ENCODE peak calls at places on chromosome 6, in ten cellular contexts. B is fibroblast of lung, N is tibial artery, Q is RWPE2, X is MM.1S, F is IMR-90, Z is ovary, H is heart right ventricle, K is body of pancreas, G is thoracic aorta. L is an unnamed sample.

GRCh38 chr6:90375681-90376439 is 79.2 kb upstream of the BACH2 start:
- DNase-seq in H (no peak), N (no peak), B (peak; percentile 85), X (no peak), Q (no peak), F (peak; percentile 87), Z (no peak), G (no peak), K (no peak), L (no peak)

GRCh38 chr6:42627674-42628073 is 63.8 kb downstream of the UBR2 start:
- DNase-seq in N (no peak), X (no peak), Z (no peak), F (no peak), H (no peak), B (no peak), Q (no peak), G (no peak), K (no peak), L (no peak)

GRCh38 chr6:20919677-20920385 is 385.6 kb downstream of the CDKAL1 start:
- DNase-seq in B (peak; percentile 58), H (no peak), F (peak; percentile 67), Q (no peak), G (no peak), N (no peak), K (no peak), X (no peak), Z (no peak), L (no peak)

GRCh38 chr6:125798734-125799510 is 8.2 kb downstream of the NCOA7 start:
- DNase-seq in N (no peak), X (peak; percentile 32), K (no peak), H (no peak), G (no peak), Q (no peak), B (no peak), F (no peak), Z (no peak), L (no peak)

GRCh38 chr6:138250513-138251247 is 32.4 kb upstream of the PBOV1 start:
- DNase-seq in N (peak; percentile 53), B (peak; percentile 15), Q (peak; percentile 60), F (peak; percentile 5), G (peak; percentile 36), K (peak; percentile 95), H (no peak), Z (peak; percentile 71), X (no peak), L (no peak)

GRCh38 chr6:23027281-23027680 is 457.9 kb downstream of the HDGFL1 start:
- DNase-seq in Z (no peak), B (no peak), N (no peak), H (no peak), Q (no peak), X (no peak), G (no peak), F (no peak), K (no peak), L (no peak)

GRCh38 chr6:14055541-14055940 is 62.0 kb upstream of the CD83 start:
- DNase-seq in H (no peak), X (no peak), B (no peak), N (no peak), G (no peak), Q (no peak), K (no peak), Z (no peak), F (no peak), L (no peak)

GRCh38 chr6:137802408-137803182 is 64.5 kb upstream of the TNFAIP3 start:
- DNase-seq in X (no peak), H (no peak), K (no peak), F (no peak), Q (no peak), B (no peak), Z (no peak), N (no peak), G (no peak), L (no peak)

GRCh38 chr6:44940367-44940766 is 387.8 kb upstream of the RUNX2 start:
- DNase-seq in X (no peak), Z (no peak), K (no peak), B (no peak), G (no peak), F (no peak), H (no peak), Q (no peak), N (no peak), L (no peak)

GRCh38 chr6:44943541-44943940 is 384.6 kb upstream of the RUNX2 start:
- DNase-seq in N (no peak), F (no peak), G (no peak), Q (no peak), Z (no peak), H (no peak), K (no peak), X (no peak), B (no peak), L (no peak)

GRCh38 chr6:44942201-44942600 is 385.9 kb upstream of the RUNX2 start:
- DNase-seq in K (no peak), G (no peak), N (no peak), Q (no peak), B (no peak), Z (no peak), H (no peak), F (no peak), X (no peak), L (no peak)
- H3K4me3 ChIP-seq in K (no peak overlapping the region), G (no peak overlapping the region), N (no peak overlapping the region), Q (no peak overlapping the region), B (no peak overlapping the region), Z (no peak overlapping the region), H (no peak overlapping the region), F (no peak overlapping the region), X (no peak overlapping the region), L (no peak overlapping the region)

GRCh38 chr6:16767765-16768514 is 6.7 kb upstream of the ATXN1 start:
- DNase-seq in Q (no peak), X (no peak), B (no peak), G (no peak), K (no peak), Z (no peak), N (no peak), H (no peak), F (no peak), L (no peak)

GRCh38 chr6:16769986-16770376 is 8.7 kb upstream of the ATXN1 start:
- DNase-seq in N (no peak), X (no peak), G (no peak), B (peak; percentile 89), Q (no peak), Z (no peak), K (no peak), F (peak; percentile 90), H (no peak), L (no peak)

GRCh38 chr6:16766836-16767745 is 5.8 kb upstream of the ATXN1 start:
- DNase-seq in F (peak; percentile 63), N (no peak), B (no peak), Q (no peak), H (no peak), X (no peak), G (no peak), K (no peak), Z (no peak), L (no peak)

GRCh38 chr6:16770701-16771569 is 9.7 kb upstream of the ATXN1 start:
- DNase-seq in X (peak; percentile 78), Q (no peak), Z (peak; percentile 65), N (peak; percentile 75), K (peak; percentile 84), H (peak; percentile 83), G (peak; percentile 20), F (peak; percentile 60), B (peak; percentile 83), L (peak; percentile 71)

GRCh38 chr6:16769131-16769985 is 8.1 kb upstream of the ATXN1 start:
- DNase-seq in N (peak; percentile 53), Z (no peak), F (peak; percentile 61), H (no peak), K (peak; percentile 45), X (no peak), G (peak; percentile 65), B (peak; percentile 84), Q (peak; percentile 92), L (peak; percentile 56)
- H3K27ac ChIP-seq in N (peak overlapping the region; percentile 45), Z (no peak overlapping the region), F (peak overlapping the region; percentile 94), H (no peak overlapping the region), K (peak overlapping the region; percentile 1), X (no peak overlapping the region), G (peak overlapping the region; percentile 56), B (peak overlapping the region; percentile 87), Q (peak overlapping the region; percentile 91), L (peak overlapping the region; percentile 15)

GRCh38 chr6:36339156-36339555 is 2.5 kb upstream of the BNIP5 start:
- DNase-seq in G (no peak), K (no peak), X (no peak), N (no peak), Q (no peak), Z (no peak), F (no peak), B (no peak), H (no peak), L (no peak)

GRCh38 chr6:36336779-36337194 is at the start of gene BNIP5:
- DNase-seq in G (no peak), N (no peak), B (no peak), Q (no peak), F (no peak), H (no peak), X (peak; percentile 40), K (no peak), Z (no peak), L (no peak)

GRCh38 chr6:36335465-36336209 is 1.1 kb downstream of the BNIP5 start:
- DNase-seq in H (no peak), B (no peak), N (peak; percentile 3), Q (no peak), K (no peak), F (no peak), G (no peak), Z (no peak), X (no peak), L (no peak)

GRCh38 chr6:36336210-36336588 is 489 bp downstream of the BNIP5 start:
- DNase-seq in G (no peak), F (no peak), Q (no peak), Z (no peak), H (no peak), K (no peak), N (no peak), X (no peak), B (no peak), L (no peak)

GRCh38 chr6:36337814-36338213 is 1.1 kb upstream of the BNIP5 start:
- DNase-seq in Q (no peak), K (no peak), X (no peak), F (no peak), N (no peak), Z (no peak), B (no peak), G (no peak), H (no peak), L (no peak)
- H3K4me1 ChIP-seq in Q (no peaks in the 10 kb centered on the region), K (peaks cover 40% of the 10 kb centered on the region), X (peaks cover 16% of the 10 kb centered on the region), F (no peaks in the 10 kb centered on the region), N (peaks cover 10% of the 10 kb centered on the region), Z (peaks cover 8% of the 10 kb centered on the region), B (peaks cover 3% of the 10 kb centered on the region), G (no peaks in the 10 kb centered on the region), H (peaks cover 22% of the 10 kb centered on the region), L (peaks cover 5% of the 10 kb centered on the region)

DNA sequence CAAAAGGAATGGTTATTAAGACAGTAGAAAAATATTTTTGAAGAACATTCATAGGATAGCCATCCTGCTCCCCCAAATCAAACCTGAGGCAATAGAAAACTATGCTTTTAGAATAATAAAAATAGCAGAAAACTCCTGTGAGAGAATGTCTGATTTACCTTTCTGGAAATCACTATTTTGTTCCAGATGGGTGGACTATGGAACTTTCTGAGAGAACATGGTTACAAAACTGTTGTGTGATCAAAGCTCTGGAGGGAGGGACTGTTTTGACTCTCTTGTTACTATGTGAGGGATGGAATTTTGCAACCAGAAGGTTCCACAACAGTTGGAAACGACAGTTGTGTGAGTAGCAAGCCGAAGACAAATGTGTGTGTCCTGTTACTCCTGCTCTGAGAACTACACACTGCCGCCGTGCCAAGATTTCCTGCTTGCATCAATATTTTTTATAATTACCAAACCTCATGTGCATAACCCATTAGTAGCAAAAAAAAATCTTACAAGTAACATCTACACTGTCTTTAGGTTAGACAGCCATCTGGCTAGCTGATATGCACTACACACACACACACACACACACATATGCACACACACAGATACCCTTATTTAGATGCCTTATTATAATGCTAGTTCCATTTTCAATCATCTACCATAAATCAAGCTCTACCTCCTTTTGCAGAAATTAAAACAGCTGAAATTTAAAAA is 11.0 kb upstream of the HIVEP1 start:
- DNase-seq in B (peak; percentile 67), F (no peak), K (no peak), Q (no peak), N (peak; percentile 68), H (no peak), X (no peak), Z (no peak), G (no peak), L (no peak)
- H3K4me3 ChIP-seq in B (no peak overlapping the region), F (no peak overlapping the region), K (no peak overlapping the region), Q (no peak overlapping the region), N (no peak overlapping the region), H (no peak overlapping the region), X (no peak overlapping the region), Z (no peak overlapping the region), G (no peak overlapping the region), L (no peak overlapping the region)